ENCODE peak calls at places on chromosomes 3 and 15, in six cellular contexts. Y is GM23248, F is IMR-90, L is left lung, K is tibial nerve, J is right atrium auricular region. A is an unnamed sample.

GRCh38 chr3:128572644-128573105 is 77.9 kb downstream of the RPN1 start:
- DNase-seq in L (no peak), Y (no peak), J (no peak), K (no peak), F (no peak), A (no peak)

GRCh38 chr15:89391685-89392257 is 57.1 kb upstream of the POLG start:
- DNase-seq in Y (no peak), L (no peak), K (no peak), J (no peak), F (no peak), A (no peak)

GRCh38 chr3:81716870-81717509 is 44.5 kb downstream of the GBE1 start:
- DNase-seq in Y (peak; percentile 64), K (no peak), J (no peak), L (peak; percentile 36), F (peak; percentile 83), A (no peak)

GRCh38 chr3:47473391-47473790 is 2.4 kb downstream of the SCAP start:
- DNase-seq in K (no peak), J (no peak), L (no peak), Y (no peak), F (no peak), A (no peak)

GRCh38 chr3:27484002-27484844 is at the start of gene SLC4A7:
- DNase-seq in J (peak; percentile 97), F (peak; percentile 94), Y (peak; percentile 98), L (peak; percentile 99), K (peak; percentile 95), A (peak; percentile 92)

GRCh38 chr15:34987623-34987981 is 485 bp downstream of the ZNF770 start:
- DNase-seq in J (no peak), Y (no peak), K (no peak), F (no peak), L (no peak), A (no peak)

GRCh38 chr15:61003683-61004299 is 225.3 kb downstream of the RORA start:
- DNase-seq in K (no peak), J (no peak), L (no peak), Y (no peak), F (no peak), A (no peak)

GRCh38 chr15:66515901-66516322 is 10.8 kb downstream of the ZWILCH start:
- DNase-seq in F (no peak), Y (peak; percentile 40), L (no peak), J (no peak), K (no peak), A (peak; percentile 26)

GRCh38 chr3:111045564-111045963 is 26.1 kb upstream of the NECTIN3 start:
- DNase-seq in F (peak; percentile 21), K (no peak), J (no peak), Y (peak; percentile 2), L (no peak), A (no peak)

GRCh38 chr15:83848315-83849050 is 194.6 kb downstream of the ADAMTSL3 start:
- DNase-seq in Y (peak; percentile 95), F (peak; percentile 97), J (no peak), L (no peak), K (no peak), A (no peak)

GRCh38 chr15:88894348-88894818 is 961 bp downstream of the HAPLN3 start:
- DNase-seq in J (no peak), Y (peak; percentile 40), F (no peak), L (peak; percentile 62), K (peak; percentile 51), A (no peak)

GRCh38 chr3:42061711-42062408 is 29.3 kb upstream of the TRAK1 start:
- DNase-seq in K (peak; percentile 63), Y (peak; percentile 98), L (peak; percentile 74), J (peak; percentile 91), F (peak; percentile 90), A (peak; percentile 89)

GRCh38 chr3:27800261-27800660 is 78.1 kb upstream of the EOMES start:
- DNase-seq in Y (peak; percentile 13), F (peak; percentile 0), K (no peak), L (no peak), J (no peak), A (no peak)

GRCh38 chr3:136186330-136186729 is 9.8 kb downstream of the MSL2 start:
- DNase-seq in Y (peak; percentile 25), J (no peak), L (peak; percentile 51), F (no peak), K (no peak), A (peak; percentile 13)

GRCh38 chr3:117622130-117622841 is 912.7 kb downstream of the TUSC7 start:
- DNase-seq in K (no peak), F (peak; percentile 95), L (no peak), J (no peak), Y (peak; percentile 95), A (peak; percentile 75)

GRCh38 chr15:77243716-77244401 is 172.9 kb upstream of the TSPAN3 start:
- DNase-seq in J (no peak), F (no peak), K (no peak), Y (no peak), L (no peak), A (no peak)

GRCh38 chr3:39467394-39468107 is at the start of gene MOBP:
- DNase-seq in L (no peak), K (no peak), Y (no peak), F (no peak), J (no peak), A (no peak)

GRCh38 chr3:15781131-15781530 is 16.6 kb downstream of the ANKRD28 start:
- DNase-seq in Y (peak; percentile 56), J (no peak), K (no peak), L (no peak), F (no peak), A (no peak)

GRCh38 chr15:68576253-68577236 is 2.2 kb upstream of the CORO2B start:
- DNase-seq in Y (no peak), L (no peak), J (no peak), F (no peak), K (no peak), A (no peak)

GRCh38 chr3:38549486-38549885 is 53.3 kb downstream of the EXOG start:
- DNase-seq in J (peak; percentile 55), F (no peak), K (no peak), Y (no peak), L (no peak), A (no peak)

GRCh38 chr15:87604857-87605446 is 651.6 kb downstream of the NTRK3 start:
- DNase-seq in J (no peak), F (no peak), Y (peak; percentile 18), K (no peak), L (no peak), A (no peak)

GRCh38 chr15:30859091-30859874 is 44.4 kb upstream of the FAN1 start:
- DNase-seq in Y (peak; percentile 61), K (no peak), F (peak; percentile 29), J (no peak), L (no peak), A (no peak)

GRCh38 chr3:111070772-111071256 is 802 bp upstream of the NECTIN3 start:
- DNase-seq in L (no peak), K (no peak), J (peak; percentile 81), Y (peak; percentile 90), F (no peak), A (no peak)

GRCh38 chr3:111764645-111765091 is 94.4 kb upstream of the PHLDB2 start:
- DNase-seq in J (no peak), F (peak; percentile 59), K (no peak), L (no peak), Y (peak; percentile 81), A (peak; percentile 76)

GRCh38 chr3:110568246-110568645 is 503.4 kb upstream of the NECTIN3 start:
- DNase-seq in J (no peak), F (peak; percentile 94), Y (peak; percentile 93), K (no peak), L (no peak), A (peak; percentile 51)

GRCh38 chr3:99250272-99250671 is 348.8 kb upstream of the DCBLD2 start:
- DNase-seq in J (no peak), K (no peak), F (peak; percentile 58), Y (peak; percentile 77), L (no peak), A (no peak)

GRCh38 chr3:46096781-46097180 is 69.5 kb upstream of the XCR1 start:
- DNase-seq in Y (no peak), F (no peak), L (no peak), K (no peak), J (no peak), A (no peak)

GRCh38 chr3:52190294-52190841 is 7.6 kb upstream of the ALAS1 start:
- DNase-seq in Y (peak; percentile 62), K (peak; percentile 63), F (peak; percentile 49), L (peak; percentile 54), J (no peak), A (peak; percentile 86)

GRCh38 chr15:65791335-65792129 is 561 bp downstream of the DENND4A start:
- DNase-seq in Y (peak; percentile 63), L (peak; percentile 64), J (peak; percentile 69), K (peak; percentile 60), F (no peak), A (no peak)

DNA sequence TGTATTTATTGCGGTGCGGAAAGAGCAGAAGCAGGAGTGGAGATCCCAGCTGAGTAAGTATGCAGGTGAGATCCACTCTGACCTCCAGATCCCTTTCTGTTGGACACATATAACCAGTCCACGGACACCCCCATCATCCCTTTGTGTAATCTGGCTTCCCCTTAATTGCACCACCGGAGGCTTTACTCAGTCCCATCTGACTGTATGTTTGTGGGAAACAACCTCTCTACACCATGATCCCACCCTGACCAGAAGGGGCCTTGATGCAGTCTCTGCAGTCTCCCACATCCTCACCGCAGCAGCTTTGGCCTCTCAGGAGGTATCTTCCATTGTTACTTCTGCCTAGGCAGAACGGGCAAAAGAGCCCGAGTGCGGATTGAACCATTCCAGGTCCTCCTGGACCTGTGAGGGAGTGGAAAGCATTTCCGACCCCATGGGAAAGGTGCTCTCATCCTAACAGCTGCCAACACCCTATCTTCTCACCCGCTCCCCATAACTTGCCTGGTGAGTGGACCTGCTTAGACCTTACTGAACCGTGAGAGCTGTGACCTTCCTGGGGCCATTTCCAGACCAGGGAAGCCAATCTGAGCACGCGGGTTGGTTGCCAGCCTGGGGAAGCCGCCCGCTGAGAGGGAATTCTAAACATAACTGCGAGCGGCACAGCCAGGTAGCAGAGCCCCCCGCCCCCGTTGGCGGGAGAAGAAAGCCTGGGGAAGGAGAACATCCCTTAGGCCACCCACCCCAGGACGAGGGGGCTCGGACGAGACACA is 1.1 kb downstream of the SLCO2A1 start:
- DNase-seq in J (no peak), Y (no peak), L (no peak), K (no peak), F (no peak), A (no peak)
- H3K4me3 ChIP-seq in J (peak overlapping the region; percentile 50), Y (peak overlapping the region; percentile 78), L (peak overlapping the region; percentile 48), K (peak overlapping the region; percentile 34), F (peak overlapping the region; percentile 56), A (no peak overlapping the region)

DNA sequence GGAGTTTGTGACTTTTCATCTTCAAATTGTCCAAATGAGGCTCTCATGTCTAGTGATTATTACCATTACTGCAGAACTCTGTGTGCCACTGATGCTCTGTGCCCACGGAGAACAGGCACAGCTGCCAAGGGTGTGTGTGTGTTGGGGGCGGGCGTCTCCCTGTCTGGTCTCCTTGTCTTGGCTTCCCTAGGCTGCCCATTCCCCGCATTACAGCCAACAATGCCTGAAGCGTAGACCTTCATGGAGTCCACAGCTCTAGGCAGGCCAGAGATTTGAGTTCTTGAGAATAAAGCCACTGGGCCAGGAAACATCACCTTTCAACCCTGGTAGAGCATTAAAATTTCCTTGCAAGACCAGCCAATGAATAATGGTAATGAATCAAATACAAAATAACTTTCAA is 42.7 kb downstream of the CCNB2 start:
- DNase-seq in J (no peak), F (no peak), Y (no peak), L (no peak), K (no peak), A (no peak)
- H3K36me3 ChIP-seq in J (peaks cover 9% of the 10 kb centered on the region), F (peaks cover 17% of the 10 kb centered on the region), Y (peaks cover 41% of the 10 kb centered on the region), L (peaks cover 70% of the 10 kb centered on the region), K (peaks cover 71% of the 10 kb centered on the region), A (peaks cover 39% of the 10 kb centered on the region)

GRCh38 chr3:93855406-93855805 is 118.3 kb downstream of the PROS1 start:
- DNase-seq in K (no peak), Y (no peak), L (no peak), F (no peak), J (no peak), A (peak; percentile 9)
- H3K9me3 ChIP-seq in K (no peaks in the 10 kb centered on the region), Y (no peaks in the 10 kb centered on the region), L (no peaks in the 10 kb centered on the region), F (no peaks in the 10 kb centered on the region), J (no peaks in the 10 kb centered on the region), A (no peaks in the 10 kb centered on the region)

GRCh38 chr3:186772886-186773417 is 10.4 kb upstream of the EIF4A2 start:
- DNase-seq in F (no peak), Y (peak; percentile 82), J (peak; percentile 76), K (peak; percentile 47), L (peak; percentile 88), A (peak; percentile 49)
- H3K4me3 ChIP-seq in F (no peak overlapping the region), Y (peak overlapping the region; percentile 74), J (peak overlapping the region; percentile 39), K (peak overlapping the region; percentile 28), L (peak overlapping the region; percentile 46), A (no peak overlapping the region)